ENCODE peak calls at places on chromosome 1, in four cellular contexts. One of them, this sample, is unnamed.

GRCh38 chr1:81702903-81703302 is 97.8 kb upstream of the ADGRL2 start:
- DNase-seq in hippocampal formation: no peak
- DNase-seq in CD8-positive, alpha-beta T cell: no peak
- DNase-seq in esophagus squamous epithelium: no peak
- DNase-seq in this sample: no peak

GRCh38 chr1:245118806-245119205 is 36.0 kb upstream of the KIF26B start:
- DNase-seq in esophagus squamous epithelium: no peak
- DNase-seq in hippocampal formation: no peak
- DNase-seq in CD8-positive, alpha-beta T cell: no peak
- DNase-seq in this sample: no peak

GRCh38 chr1:25682059-25682601 is 65.5 kb downstream of the MAN1C1 start:
- DNase-seq in hippocampal formation: no peak
- DNase-seq in CD8-positive, alpha-beta T cell: no peak
- DNase-seq in esophagus squamous epithelium: no peak
- DNase-seq in this sample: no peak

GRCh38 chr1:8858888-8859706 is 19.4 kb downstream of the ENO1 start:
- DNase-seq in esophagus squamous epithelium: no peak
- DNase-seq in CD8-positive, alpha-beta T cell: no peak
- DNase-seq in hippocampal formation: peak
- DNase-seq in this sample: peak

GRCh38 chr1:161230762-161231161 is 4.9 kb downstream of the TOMM40L start:
- DNase-seq in hippocampal formation: no peak
- DNase-seq in esophagus squamous epithelium: no peak
- DNase-seq in CD8-positive, alpha-beta T cell: no peak
- DNase-seq in this sample: no peak

GRCh38 chr1:44812822-44813543 is 4.7 kb downstream of the BTBD19 start:
- DNase-seq in hippocampal formation: no peak
- DNase-seq in esophagus squamous epithelium: no peak
- DNase-seq in CD8-positive, alpha-beta T cell: no peak
- DNase-seq in this sample: peak

GRCh38 chr1:201459052-201459451 is 9.9 kb downstream of the PHLDA3 start:
- DNase-seq in hippocampal formation: no peak
- DNase-seq in esophagus squamous epithelium: no peak
- DNase-seq in CD8-positive, alpha-beta T cell: no peak
- DNase-seq in this sample: no peak

GRCh38 chr1:44775930-44776748 is 799 bp downstream of the RPS8 start:
- DNase-seq in CD8-positive, alpha-beta T cell: no peak
- DNase-seq in hippocampal formation: no peak
- DNase-seq in esophagus squamous epithelium: no peak
- DNase-seq in this sample: no peak

GRCh38 chr1:172834609-172835008 is 175.7 kb downstream of the FASLG start:
- DNase-seq in hippocampal formation: no peak
- DNase-seq in esophagus squamous epithelium: no peak
- DNase-seq in CD8-positive, alpha-beta T cell: no peak
- DNase-seq in this sample: no peak

GRCh38 chr1:118960026-118960561 is 28.0 kb downstream of the TBX15 start:
- DNase-seq in hippocampal formation: no peak
- DNase-seq in CD8-positive, alpha-beta T cell: no peak
- DNase-seq in esophagus squamous epithelium: no peak
- DNase-seq in this sample: no peak

GRCh38 chr1:51636765-51637522 is 20.1 kb downstream of the OSBPL9 start:
- DNase-seq in hippocampal formation: no peak
- DNase-seq in CD8-positive, alpha-beta T cell: no peak
- DNase-seq in esophagus squamous epithelium: no peak
- DNase-seq in this sample: no peak

GRCh38 chr1:211813590-211813989 is 17.0 kb downstream of the LPGAT1 start:
- DNase-seq in CD8-positive, alpha-beta T cell: no peak
- DNase-seq in esophagus squamous epithelium: no peak
- DNase-seq in hippocampal formation: peak
- DNase-seq in this sample: no peak

GRCh38 chr1:115545791-115546733 is 95.7 kb upstream of the VANGL1 start:
- DNase-seq in CD8-positive, alpha-beta T cell: no peak
- DNase-seq in hippocampal formation: no peak
- DNase-seq in esophagus squamous epithelium: no peak
- DNase-seq in this sample: peak

GRCh38 chr1:225299624-225300023 is 128.2 kb downstream of the LBR start:
- DNase-seq in esophagus squamous epithelium: no peak
- DNase-seq in CD8-positive, alpha-beta T cell: no peak
- DNase-seq in hippocampal formation: no peak
- DNase-seq in this sample: no peak

This sample was measured in H7.